ENCODE peak calls at places on chromosomes 13 and 19, in four cellular contexts. K, X, I and L are unnamed samples.

GRCh38 chr13:41428155-41428554 is 29.2 kb upstream of the RGCC start:
- DNase-seq in K (peak), X (no peak), I (no peak), L (no peak)

GRCh38 chr13:114104626-114105350 is 27.6 kb downstream of the RASA3 start:
- DNase-seq in K (no peak), X (peak), I (no peak), L (peak)

GRCh38 chr19:41409288-41409687 is 11.7 kb downstream of the BCKDHA start:
- DNase-seq in K (peak), X (no peak), I (no peak), L (no peak)

GRCh38 chr19:44750713-44751112 is 2.2 kb downstream of the BCL3 start:
- DNase-seq in K (no peak), X (no peak), I (no peak), L (no peak)

GRCh38 chr19:50173144-50173543 is 10.1 kb upstream of the IZUMO2 start:
- DNase-seq in K (peak), X (no peak), I (no peak), L (no peak)

GRCh38 chr19:52635786-52636570 is 2.2 kb downstream of the ZNF83 start:
- DNase-seq in K (no peak), X (no peak), I (no peak), L (no peak)

GRCh38 chr19:30664358-30665058 is 292.3 kb downstream of the ZNF536 start:
- DNase-seq in K (peak), X (no peak), I (peak), L (no peak)

GRCh38 chr19:33883869-33884519 is 87.3 kb downstream of the KCTD15 start:
- DNase-seq in K (peak), X (no peak), I (peak), L (no peak)

GRCh38 chr19:5967994-5968430 is 9.9 kb downstream of the RANBP3 start:
- DNase-seq in K (peak), X (peak), I (peak), L (no peak)

GRCh38 chr13:22161871-22162270 is 491.0 kb downstream of the FGF9 start:
- DNase-seq in K (no peak), X (no peak), I (no peak), L (no peak)

GRCh38 chr13:43584711-43585110 is 202.1 kb downstream of the ENOX1 start:
- DNase-seq in K (peak), X (no peak), I (no peak), L (no peak)

GRCh38 chr13:48265217-48265815 is 32.3 kb downstream of the ITM2B start:
- DNase-seq in K (no peak), X (no peak), I (no peak), L (no peak)

GRCh38 chr19:19232231-19232630 is 20.5 kb downstream of the NCAN start:
- DNase-seq in K (no peak), X (no peak), I (no peak), L (no peak)

GRCh38 chr13:109874444-109874920 is 88.1 kb upstream of the IRS2 start:
- DNase-seq in K (no peak), X (no peak), I (no peak), L (no peak)

GRCh38 chr19:19285723-19286122 is 12.6 kb upstream of the TM6SF2 start:
- DNase-seq in K (no peak), X (no peak), I (no peak), L (no peak)

GRCh38 chr13:33649212-33649917 is 168.6 kb upstream of the RFC3 start:
- DNase-seq in K (no peak), X (no peak), I (no peak), L (no peak)

GRCh38 chr13:90545070-90545840 is 802.2 kb upstream of the MIR17HG start:
- DNase-seq in K (no peak), X (no peak), I (no peak), L (no peak)

GRCh38 chr19:45306522-45307027 is 16.1 kb downstream of the CKM start:
- DNase-seq in K (peak), X (no peak), I (no peak), L (no peak)

GRCh38 chr19:12778020-12778904 is 2.9 kb upstream of the HOOK2 start:
- DNase-seq in K (peak), X (peak), I (peak), L (peak)

GRCh38 chr19:12353375-12353774 is 12.1 kb downstream of the ZNF442 start:
- DNase-seq in K (no peak), X (no peak), I (no peak), L (no peak)

GRCh38 chr13:111066544-111066943 is 48.6 kb upstream of the ARHGEF7 start:
- DNase-seq in K (peak), X (no peak), I (peak), L (no peak)

GRCh38 chr13:30038884-30039283 is 188.5 kb upstream of the UBL3 start:
- DNase-seq in K (peak), X (no peak), I (no peak), L (no peak)

GRCh38 chr19:5877869-5878268 is 7.5 kb upstream of the FUT5 start:
- DNase-seq in K (no peak), X (no peak), I (no peak), L (no peak)

GRCh38 chr19:38836438-38837303 is 5.1 kb upstream of the ECH1 start:
- DNase-seq in K (no peak), X (no peak), I (no peak), L (no peak)

GRCh38 chr19:38837656-38838121 is 6.1 kb upstream of the ECH1 start:
- DNase-seq in K (peak), X (no peak), I (no peak), L (peak)

GRCh38 chr19:38834104-38834490 is 2.5 kb upstream of the ECH1 start:
- DNase-seq in K (no peak), X (no peak), I (no peak), L (no peak)

GRCh38 chr19:38837304-38837626 is 5.7 kb upstream of the ECH1 start:
- DNase-seq in K (no peak), X (no peak), I (no peak), L (peak)

DNA sequence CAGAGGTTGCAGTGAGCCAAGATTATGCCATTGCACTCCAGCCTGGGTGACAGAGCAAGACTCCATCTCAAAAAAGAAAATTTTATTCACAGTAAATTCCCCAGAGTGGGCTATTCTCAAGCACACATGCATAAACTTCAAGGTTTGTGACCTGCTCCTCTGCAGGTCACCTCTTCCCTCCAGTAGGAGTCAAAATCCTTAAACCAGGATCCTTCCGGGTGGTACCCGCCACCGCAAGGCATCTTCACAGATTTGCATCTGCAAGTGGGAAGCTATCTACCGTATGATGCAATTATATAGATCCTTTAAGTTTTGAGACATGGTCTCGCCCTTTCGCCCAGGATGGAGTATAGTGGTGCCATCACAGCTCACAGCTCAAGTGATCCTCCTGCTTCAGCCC is 3.0 kb upstream of the ECH1 start:
- DNase-seq in K (no peak), X (no peak), I (no peak), L (no peak)
- H3K27ac ChIP-seq in K (no peak), X (peak), I (no peak), L (peak)

DNA sequence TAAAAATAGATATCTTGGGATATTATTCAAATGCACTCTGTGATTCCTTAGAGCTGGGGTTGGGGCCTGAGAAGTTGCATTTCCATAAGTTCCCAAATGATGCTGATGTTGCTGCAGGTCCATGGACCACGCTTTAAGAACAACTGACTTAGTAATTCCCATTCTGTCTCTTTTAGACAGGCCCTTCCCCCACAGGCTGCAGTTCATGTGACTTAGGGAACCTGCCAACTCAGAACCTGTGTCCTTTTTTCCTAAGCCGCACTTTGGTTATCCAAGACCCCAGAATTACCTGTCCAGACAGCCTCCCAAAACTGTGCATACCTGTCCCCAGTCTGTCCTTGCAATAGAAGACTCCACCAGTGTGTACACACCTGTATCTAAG is 1.7 kb upstream of the ITGBL1 start:
- DNase-seq in K (no peak), X (no peak), I (no peak), L (no peak)
- H3K27ac ChIP-seq in K (no peak), X (peak), I (no peak), L (no peak)

GRCh38 chr19:7213628-7214328 is 80.4 kb downstream of the INSR start:
- DNase-seq in K (no peak), X (no peak), I (no peak), L (no peak)
- H3K27ac ChIP-seq in K (no peak), X (no peak), I (no peak), L (peak)

GRCh38 chr13:46086985-46087384 is 17.8 kb downstream of the CPB2 start:
- DNase-seq in K (no peak), X (no peak), I (no peak), L (no peak)
- H3K27ac ChIP-seq in K (no peak), X (no peak), I (no peak), L (no peak)

GRCh38 chr13:32314271-32314967 is 744 bp downstream of the ZAR1L start:
- DNase-seq in K (no peak), X (peak), I (peak), L (peak)
- H3K27ac ChIP-seq in K (peak), X (peak), I (peak), L (peak)

GRCh38 chr13:79646880-79647279 is 165.9 kb downstream of the NDFIP2 start:
- DNase-seq in K (no peak), X (no peak), I (no peak), L (no peak)
- H3K27ac ChIP-seq in K (no peak), X (no peak), I (no peak), L (peak)